ENCODE peak calls at places on chromosomes 3 and 15, in six cellular contexts. L is stimulated activated naive CD4-positive, alpha-beta T cell; Z is mammary epithelial cell; N is PC-9; D is ELF-1; Y is right cardiac atrium. V is an unnamed sample.

GRCh38 chr3:175002732-175003143 is 143.6 kb downstream of the NAALADL2 start:
- DNase-seq in L (no peak), Y (no peak), N (no peak), Z (peak), D (no peak), V (no peak)

GRCh38 chr3:7309707-7310106 is 448.8 kb downstream of the GRM7 start:
- DNase-seq in L (no peak), N (no peak), Y (peak), Z (peak), D (peak), V (no peak)

GRCh38 chr3:28151207-28151550 is 90.2 kb upstream of the CMC1 start:
- DNase-seq in Y (no peak), N (no peak), L (no peak), Z (no peak), D (no peak), V (no peak)

GRCh38 chr3:189808246-189809007 is 177.2 kb downstream of the TP63 start:
- DNase-seq in D (no peak), Z (no peak), N (no peak), Y (peak), L (no peak), V (no peak)

GRCh38 chr3:47612178-47612577 is 33.5 kb upstream of the CSPG5 start:
- DNase-seq in Z (peak), D (no peak), L (no peak), N (peak), Y (no peak), V (no peak)

GRCh38 chr3:129119365-129120100 is 2.1 kb downstream of the RAB43 start:
- DNase-seq in Z (peak), N (peak), L (no peak), Y (no peak), D (peak), V (no peak)

GRCh38 chr3:72887378-72887722 is 496 bp upstream of the GXYLT2 start:
- DNase-seq in D (peak), Y (no peak), L (no peak), Z (no peak), N (no peak), V (no peak)

GRCh38 chr15:89244512-89244869 is 712 bp downstream of the FANCI start:
- DNase-seq in L (no peak), D (no peak), N (no peak), Z (no peak), Y (no peak), V (no peak)

GRCh38 chr15:38325290-38325990 is 72.8 kb downstream of the SPRED1 start:
- DNase-seq in Z (peak), L (no peak), D (no peak), N (no peak), Y (peak), V (no peak)

GRCh38 chr15:99604865-99605264 is 39.1 kb downstream of the MEF2A start:
- DNase-seq in N (no peak), L (no peak), D (no peak), Z (no peak), Y (no peak), V (no peak)

GRCh38 chr3:55516391-55517030 is 29.4 kb upstream of the WNT5A start:
- DNase-seq in N (no peak), Z (no peak), L (no peak), D (no peak), Y (no peak), V (no peak)

GRCh38 chr15:45179221-45179985 is 8.4 kb downstream of the SHF start:
- DNase-seq in Y (no peak), L (peak), Z (peak), N (no peak), D (peak), V (no peak)

GRCh38 chr15:87348746-87349145 is 907.8 kb downstream of the NTRK3 start:
- DNase-seq in Y (no peak), L (no peak), D (peak), Z (no peak), N (no peak), V (no peak)

GRCh38 chr15:64443747-64444621 is 16.4 kb upstream of the ZNF609 start:
- DNase-seq in Z (peak), L (no peak), D (no peak), Y (no peak), N (peak), V (no peak)

GRCh38 chr15:41971089-41971892 is 1.1 kb downstream of the EHD4 start:
- DNase-seq in D (peak), Y (peak), Z (peak), L (peak), N (peak), V (peak)

GRCh38 chr3:113265281-113265680 is 53.9 kb downstream of the BOC start:
- DNase-seq in N (no peak), Y (no peak), L (no peak), Z (no peak), D (peak), V (no peak)